ENCODE peak calls at places on chromosomes 6 and 20, in six cellular contexts. G is breast epithelium, X is colonic mucosa, L is stomach, B is body of pancreas, C is transverse colon. Q is an unnamed sample.

GRCh38 chr6:112109267-112109666 is 21.9 kb downstream of the FAM229B start:
- DNase-seq in G (no peak), X (no peak), L (no peak), B (no peak), C (no peak), Q (no peak)

GRCh38 chr20:2224246-2224645 is 71.6 kb upstream of the TGM3 start:
- DNase-seq in G (no peak), X (no peak), L (no peak), B (no peak), C (no peak), Q (no peak)

GRCh38 chr6:28600188-28600587 is 74.5 kb downstream of the GPX5 start:
- DNase-seq in G (no peak), X (no peak), L (no peak), B (no peak), C (no peak), Q (no peak)

GRCh38 chr20:52552181-52552872 is 360.7 kb upstream of the ZFP64 start:
- DNase-seq in G (no peak), X (no peak), L (no peak), B (no peak), C (no peak), Q (no peak)

GRCh38 chr6:16553531-16553930 is 207.7 kb downstream of the ATXN1 start:
- DNase-seq in G (no peak), X (no peak), L (no peak), B (no peak), C (no peak), Q (no peak)

GRCh38 chr6:17790486-17790885 is 83.8 kb upstream of the NUP153 start:
- DNase-seq in G (no peak), X (no peak), L (no peak), B (no peak), C (no peak), Q (no peak)

GRCh38 chr6:134464690-134465411 is 146.9 kb upstream of the SGK1 start:
- DNase-seq in G (peak; percentile 62), X (no peak), L (no peak), B (no peak), C (no peak), Q (no peak)

GRCh38 chr20:18632196-18632789 is 44.4 kb downstream of the DTD1 start:
- DNase-seq in G (peak; percentile 20), X (peak; percentile 64), L (peak; percentile 73), B (peak; percentile 56), C (peak; percentile 46), Q (peak; percentile 85)

GRCh38 chr20:61939691-61940360 is 125.9 kb downstream of the TAF4 start:
- DNase-seq in G (no peak), X (no peak), L (no peak), B (no peak), C (no peak), Q (peak; percentile 27)

GRCh38 chr6:124928831-124929230 is 33.4 kb upstream of the RNF217 start:
- DNase-seq in G (no peak), X (no peak), L (no peak), B (no peak), C (no peak), Q (no peak)

GRCh38 chr6:43355862-43356590 is 13.4 kb downstream of the ZNF318 start:
- DNase-seq in G (no peak), X (no peak), L (no peak), B (no peak), C (peak; percentile 19), Q (no peak)
- TF ChIP-seq CTCF in G (no peak), X (peak; percentile 32), L (no peak), B (no peak), C (peak; percentile 38), Q (peak; percentile 41)

GRCh38 chr20:47689726-47690125 is 95.6 kb downstream of the SULF2 start:
- DNase-seq in G (no peak), X (no peak), L (no peak), B (no peak), C (no peak), Q (no peak)
- TF ChIP-seq CTCF in G (no peak), X (no peak), L (no peak), B (no peak), C (no peak), Q (no peak)

GRCh38 chr20:62956387-62957135 is 4.1 kb downstream of the SLC17A9 start:
- DNase-seq in G (no peak), X (no peak), L (no peak), B (no peak), C (no peak), Q (no peak)

GRCh38 chr20:62958388-62959100 is 6.0 kb downstream of the SLC17A9 start:
- DNase-seq in G (no peak), X (no peak), L (no peak), B (no peak), C (no peak), Q (no peak)

GRCh38 chr20:62959101-62959971 is 6.8 kb downstream of the SLC17A9 start:
- DNase-seq in G (no peak), X (no peak), L (no peak), B (no peak), C (no peak), Q (no peak)

GRCh38 chr20:62955519-62956386 is 3.2 kb downstream of the SLC17A9 start:
- DNase-seq in G (no peak), X (peak; percentile 55), L (peak; percentile 76), B (peak; percentile 40), C (peak; percentile 38), Q (no peak)

GRCh38 chr20:62957136-62958117 is 4.9 kb downstream of the SLC17A9 start:
- DNase-seq in G (no peak), X (no peak), L (no peak), B (no peak), C (no peak), Q (no peak)
- TF ChIP-seq CTCF in G (no peak), X (no peak), L (no peak), B (no peak), C (no peak), Q (no peak)

GRCh38 chr6:137013738-137014602 is 30.8 kb downstream of the IL20RA start:
- DNase-seq in G (peak; percentile 34), X (no peak), L (no peak), B (peak; percentile 33), C (no peak), Q (no peak)
- TF ChIP-seq CTCF in G (peak; percentile 58), X (peak; percentile 45), L (peak; percentile 44), B (no peak), C (peak; percentile 46), Q (peak; percentile 22)